ENCODE peak calls at places on chromosomes 13 and 19, in six cellular contexts. U is fibroblast of pulmonary artery, O is neural crest cell, D is WTC11, C is GM12864, B is AG09319. G is an unnamed sample.

GRCh38 chr19:35643255-35644205 is 2.0 kb downstream of the ETV2 start:
- DNase-seq in B (peak), C (peak), U (peak), O (peak), D (peak), G (peak)

GRCh38 chr13:49340161-49340560 is 92.4 kb downstream of the CDADC1 start:
- DNase-seq in D (no peak), B (no peak), C (no peak), U (no peak), O (no peak), G (no peak)

GRCh38 chr13:94711561-94712286 is 621 bp downstream of the SOX21 start:
- DNase-seq in C (no peak), B (no peak), U (peak), O (peak), D (peak), G (no peak)

GRCh38 chr19:30703645-30704044 is 331.5 kb downstream of the ZNF536 start:
- DNase-seq in U (no peak), O (no peak), C (no peak), B (no peak), D (no peak), G (no peak)

GRCh38 chr13:75910591-75910990 is 274.5 kb downstream of the LMO7 start:
- DNase-seq in O (no peak), D (no peak), B (peak), U (no peak), C (no peak), G (no peak)

GRCh38 chr13:29583073-29583785 is 12.3 kb downstream of the SLC7A1 start:
- DNase-seq in O (no peak), B (no peak), U (no peak), D (no peak), C (no peak), G (no peak)

GRCh38 chr19:13864223-13864512 is 12.8 kb upstream of the NANOS3 start:
- DNase-seq in C (no peak), B (no peak), D (no peak), U (no peak), O (no peak), G (no peak)

GRCh38 chr19:17420267-17420924 is 549 bp downstream of the MVB12A start:
- DNase-seq in O (peak), U (no peak), C (no peak), B (no peak), D (peak), G (no peak)

GRCh38 chr19:17448190-17448967 is at the start of gene TMEM221:
- DNase-seq in D (peak), U (peak), O (peak), C (no peak), B (no peak), G (peak)

GRCh38 chr13:65638572-65639168 is 1591.5 kb downstream of the PCDH9 start:
- DNase-seq in O (peak), B (peak), D (no peak), U (peak), C (no peak), G (no peak)
- TF ChIP-seq CTCF in O (peak), B (peak), D (peak), U (peak), C (peak), G (peak)

GRCh38 chr19:40693896-40694295 is 3.4 kb upstream of the NUMBL start:
- DNase-seq in D (no peak), U (no peak), O (no peak), B (no peak), C (no peak), G (no peak)

GRCh38 chr19:40697007-40697406 is 6.6 kb upstream of the NUMBL start:
- DNase-seq in O (no peak), D (no peak), B (no peak), C (no peak), U (no peak), G (no peak)

GRCh38 chr19:40692212-40692551 is 1.7 kb upstream of the NUMBL start:
- DNase-seq in D (no peak), U (no peak), C (no peak), O (no peak), B (no peak), G (no peak)

GRCh38 chr19:40693150-40693788 is 2.8 kb upstream of the NUMBL start:
- DNase-seq in U (no peak), D (no peak), B (no peak), O (no peak), C (no peak), G (no peak)

DNA sequence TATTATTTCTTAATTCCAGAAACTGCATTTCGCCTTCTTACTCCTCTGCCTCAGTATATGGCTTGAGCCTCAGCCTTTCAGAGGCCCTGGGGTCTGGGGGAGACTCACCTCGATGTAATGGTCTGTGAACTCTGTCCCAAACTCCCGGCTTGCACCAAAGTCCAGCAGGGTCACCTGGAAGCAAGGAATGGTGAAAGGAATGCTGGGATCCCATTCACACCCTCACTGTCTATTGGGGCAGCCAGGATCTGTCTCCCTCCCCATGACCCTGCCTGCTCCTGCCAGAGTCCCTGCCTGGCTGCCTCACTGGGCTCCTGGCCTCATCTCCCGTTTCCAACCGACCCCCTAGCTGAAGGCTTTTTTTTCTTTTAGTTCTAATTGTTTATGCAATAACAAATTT is 5.4 kb upstream of the NUMBL start:
- DNase-seq in D (no peak), B (no peak), O (no peak), U (no peak), C (no peak), G (no peak)
- TF ChIP-seq CTCF in D (no peak), B (no peak), O (no peak), U (no peak), C (no peak), G (no peak)

GRCh38 chr19:47002853-47003610 is 16.6 kb upstream of the NPAS1 start:
- DNase-seq in O (no peak), C (no peak), U (no peak), D (no peak), B (no peak), G (no peak)

GRCh38 chr19:47004012-47004465 is 15.6 kb upstream of the NPAS1 start:
- DNase-seq in C (no peak), O (no peak), U (no peak), D (no peak), B (no peak), G (no peak)

GRCh38 chr19:47001584-47001983 is 18.1 kb upstream of the NPAS1 start:
- DNase-seq in U (no peak), D (no peak), O (no peak), B (no peak), C (no peak), G (no peak)

GRCh38 chr19:47003611-47003935 is 16.1 kb upstream of the NPAS1 start:
- DNase-seq in O (no peak), U (no peak), C (no peak), B (no peak), D (no peak), G (no peak)

GRCh38 chr19:47002106-47002766 is 17.4 kb upstream of the NPAS1 start:
- DNase-seq in C (no peak), D (peak), B (no peak), O (no peak), U (no peak), G (no peak)
- TF ChIP-seq CTCF in C (no peak), D (no peak), B (no peak), O (no peak), U (no peak), G (no peak)

GRCh38 chr19:40908981-40909380 is 26.9 kb upstream of the CYP2A7 start:
- DNase-seq in C (no peak), U (no peak), D (no peak), B (peak), O (no peak), G (no peak)
- TF ChIP-seq CTCF in C (no peak), U (no peak), D (no peak), B (peak), O (no peak), G (no peak)